ENCODE peak calls at places on chromosome 3, in ten cellular contexts. T is endothelial cell of umbilical vein; V is fibroblast of lung; H is SJSA1; Q is CD4-positive, alpha-beta memory T cell; P is GM12878; C is tibial artery; K is MM.1S; S is HepG2; E is CD8-positive, alpha-beta T cell. D is an unnamed sample.

GRCh38 chr3:61978460-61979419 is 394.6 kb downstream of the FEZF2 start:
- DNase-seq in T (peak; percentile 42), V (no peak), H (no peak), Q (no peak), P (no peak), C (no peak), K (no peak), S (no peak), E (no peak), D (no peak)

GRCh38 chr3:178585439-178585838 is 49.2 kb downstream of the KCNMB2 start:
- DNase-seq in T (no peak), V (no peak), H (no peak), Q (no peak), P (no peak), C (no peak), K (peak; percentile 7), S (no peak), E (no peak), D (no peak)

GRCh38 chr3:38235466-38235865 is 30.1 kb upstream of the SLC22A13 start:
- DNase-seq in T (peak; percentile 7), V (no peak), H (no peak), Q (no peak), P (no peak), C (no peak), K (no peak), S (no peak), E (no peak), D (no peak)

GRCh38 chr3:72248389-72248761 is 463.4 kb upstream of the PROK2 start:
- DNase-seq in T (no peak), V (no peak), H (no peak), Q (no peak), P (no peak), C (no peak), K (no peak), S (no peak), E (no peak), D (no peak)

GRCh38 chr3:168620854-168621253 is 525.1 kb upstream of the GOLIM4 start:
- DNase-seq in T (peak; percentile 13), V (peak; percentile 6), H (no peak), Q (no peak), P (no peak), C (no peak), K (peak; percentile 46), S (peak; percentile 41), E (no peak), D (peak; percentile 19)

GRCh38 chr3:172138031-172138538 is 98.7 kb downstream of the FNDC3B start:
- DNase-seq in T (no peak), V (peak; percentile 72), H (no peak), Q (no peak), P (no peak), C (no peak), K (no peak), S (no peak), E (no peak), D (no peak)

GRCh38 chr3:169268942-169269460 is 394.5 kb downstream of the MECOM start:
- DNase-seq in T (no peak), V (no peak), H (no peak), Q (no peak), P (no peak), C (no peak), K (no peak), S (no peak), E (no peak), D (no peak)

GRCh38 chr3:188097786-188098185 is 56.2 kb upstream of the LPP start:
- DNase-seq in T (no peak), V (no peak), H (no peak), Q (no peak), P (no peak), C (no peak), K (no peak), S (no peak), E (no peak), D (no peak)

GRCh38 chr3:13010770-13011169 is 62.5 kb downstream of the IQSEC1 start:
- DNase-seq in T (no peak), V (no peak), H (no peak), Q (no peak), P (no peak), C (no peak), K (no peak), S (no peak), E (no peak), D (no peak)

GRCh38 chr3:13013151-13013561 is 60.1 kb downstream of the IQSEC1 start:
- DNase-seq in T (no peak), V (no peak), H (no peak), Q (no peak), P (no peak), C (peak; percentile 40), K (peak; percentile 12), S (no peak), E (no peak), D (no peak)

GRCh38 chr3:13009946-13010315 is 63.3 kb downstream of the IQSEC1 start:
- DNase-seq in T (no peak), V (no peak), H (no peak), Q (no peak), P (no peak), C (no peak), K (peak; percentile 23), S (no peak), E (no peak), D (no peak)

GRCh38 chr3:13012228-13012691 is 61.0 kb downstream of the IQSEC1 start:
- DNase-seq in T (no peak), V (no peak), H (no peak), Q (peak; percentile 49), P (peak; percentile 84), C (peak; percentile 87), K (peak; percentile 81), S (no peak), E (no peak), D (no peak)

DNA sequence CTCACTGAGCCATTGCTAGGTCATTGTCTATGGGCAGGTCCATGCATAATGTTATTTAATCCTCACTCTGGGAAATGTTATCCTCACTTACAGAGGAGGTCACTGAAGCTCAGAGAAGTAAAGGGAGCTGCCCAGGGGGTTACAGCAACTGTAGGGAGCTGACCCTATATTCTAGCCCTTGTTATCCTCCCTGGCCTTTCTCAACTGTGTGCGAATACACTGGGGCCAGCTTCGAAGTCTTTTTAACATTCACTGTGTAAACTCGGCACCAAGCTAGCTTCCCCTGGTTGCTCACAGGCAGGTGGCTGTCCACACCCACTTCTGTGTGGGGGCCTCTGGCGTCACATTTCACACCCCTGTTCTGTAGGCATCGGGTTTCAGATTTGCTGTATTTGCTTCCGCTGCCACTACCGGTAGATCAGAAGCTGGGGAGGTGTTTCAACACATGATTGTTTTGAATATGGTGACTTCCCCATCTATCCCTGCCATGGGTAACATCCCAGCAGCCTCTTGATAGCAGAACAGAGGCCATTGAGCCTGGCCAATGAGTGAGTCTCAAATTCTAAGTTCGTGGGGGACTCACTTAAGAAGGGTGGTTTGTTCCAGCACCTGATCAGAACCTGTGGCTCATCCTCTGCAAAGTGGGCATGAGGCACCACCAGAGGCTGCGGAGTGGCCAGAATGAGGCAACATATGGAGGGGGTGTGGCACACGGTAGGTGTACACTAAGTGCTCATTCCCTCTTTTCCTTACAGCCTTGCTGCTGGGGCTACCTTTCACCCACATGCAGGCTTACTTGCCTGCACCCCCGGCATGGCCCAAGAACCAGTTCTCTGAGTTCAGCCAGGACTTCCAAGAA is 61.6 kb downstream of the IQSEC1 start:
- DNase-seq in T (no peak), V (no peak), H (no peak), Q (peak; percentile 88), P (peak; percentile 92), C (no peak), K (peak; percentile 96), S (peak; percentile 32), E (peak; percentile 72), D (no peak)
- H3K27ac ChIP-seq in T (no peak overlapping the region), V (no peak overlapping the region), H (no peak overlapping the region), Q (peak overlapping the region; percentile 99), P (peak overlapping the region; percentile 99), C (no peak overlapping the region), K (peak overlapping the region; percentile 94), S (no peak overlapping the region), E (peak overlapping the region; percentile 74), D (peak overlapping the region; percentile 21)

DNA sequence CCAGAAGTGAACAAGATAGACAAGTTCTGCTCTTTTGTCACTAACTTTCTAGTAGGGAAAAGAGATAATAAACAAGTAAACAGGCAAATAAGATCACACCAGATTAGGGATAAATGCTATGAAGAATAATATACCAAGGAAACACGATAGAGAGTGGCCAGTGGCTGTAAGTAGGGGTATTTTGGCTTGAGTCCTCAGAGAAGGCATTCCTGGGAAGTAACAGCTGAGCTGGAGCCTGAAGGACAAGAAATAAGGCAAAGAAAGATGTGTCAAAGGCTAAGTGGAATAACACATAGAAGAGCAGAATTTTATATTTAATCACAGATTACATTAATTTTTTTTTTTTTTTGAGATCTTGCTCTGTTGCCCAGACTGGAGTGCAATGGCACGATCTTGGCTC is 366.2 kb downstream of the ZIC1 start:
- DNase-seq in T (no peak), V (no peak), H (no peak), Q (no peak), P (no peak), C (no peak), K (no peak), S (no peak), E (no peak), D (no peak)
- H3K27ac ChIP-seq in T (no peak overlapping the region), V (no peak overlapping the region), H (no peak overlapping the region), Q (no peak overlapping the region), P (no peak overlapping the region), C (no peak overlapping the region), K (no peak overlapping the region), S (no peak overlapping the region), E (no peak overlapping the region), D (no peak overlapping the region)

DNA sequence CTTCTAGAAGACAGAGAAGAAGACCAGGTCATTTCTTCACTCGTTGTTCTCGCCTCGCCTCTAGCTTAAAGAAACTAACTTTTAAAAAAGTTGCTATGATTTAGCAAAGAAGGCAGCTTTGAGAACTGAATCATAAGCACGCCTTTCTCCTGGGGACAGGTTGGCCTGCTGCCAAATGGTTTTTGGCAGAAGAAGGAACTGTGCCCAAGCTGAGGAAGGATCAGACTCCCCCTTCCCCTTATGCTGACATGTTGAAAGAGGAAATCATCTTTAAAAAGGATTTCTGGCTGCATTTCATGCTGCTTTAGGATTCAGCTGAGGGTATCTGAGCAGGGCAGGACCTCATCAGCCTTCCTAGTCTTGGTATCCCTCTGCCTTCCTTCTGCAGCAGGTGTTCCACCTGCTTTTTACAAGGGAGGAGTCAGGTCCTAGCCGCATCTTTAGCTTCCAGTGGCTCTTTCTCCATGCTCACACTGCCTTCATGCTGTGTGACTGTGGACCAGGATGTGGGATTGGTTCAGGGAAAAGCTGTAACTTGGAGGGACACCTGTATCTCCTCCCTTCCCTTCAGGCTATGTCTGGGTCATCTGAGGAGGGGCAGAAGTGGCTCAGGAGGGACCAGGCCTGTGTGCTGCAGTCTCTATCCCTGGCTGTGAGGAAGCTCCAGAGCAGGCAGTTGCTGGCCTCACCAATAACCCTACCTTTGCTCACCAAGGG is 34.1 kb upstream of the HACD2 start:
- DNase-seq in T (peak; percentile 48), V (peak; percentile 74), H (no peak), Q (no peak), P (no peak), C (peak; percentile 95), K (no peak), S (no peak), E (no peak), D (peak; percentile 73)
- H3K27ac ChIP-seq in T (no peak overlapping the region), V (peak overlapping the region; percentile 6), H (no peak overlapping the region), Q (no peak overlapping the region), P (no peak overlapping the region), C (peak overlapping the region; percentile 80), K (no peak overlapping the region), S (no peak overlapping the region), E (no peak overlapping the region), D (peak overlapping the region; percentile 96)

GRCh38 chr3:112744068-112744467 is 102.6 kb downstream of the CD200R1L start:
- DNase-seq in T (no peak), V (no peak), H (no peak), Q (no peak), P (no peak), C (no peak), K (no peak), S (no peak), E (no peak), D (no peak)

GRCh38 chr3:112745567-112746248 is 101.0 kb downstream of the CD200R1L start:
- DNase-seq in T (no peak), V (no peak), H (no peak), Q (no peak), P (no peak), C (no peak), K (no peak), S (no peak), E (no peak), D (no peak)

GRCh38 chr3:112744825-112745566 is 101.7 kb downstream of the CD200R1L start:
- DNase-seq in T (no peak), V (no peak), H (no peak), Q (no peak), P (no peak), C (no peak), K (peak; percentile 77), S (no peak), E (no peak), D (no peak)

GRCh38 chr3:112747624-112748023 is 99.0 kb downstream of the CD200R1L start:
- DNase-seq in T (no peak), V (peak; percentile 46), H (no peak), Q (no peak), P (no peak), C (no peak), K (no peak), S (no peak), E (no peak), D (no peak)

GRCh38 chr3:112746675-112747276 is 99.9 kb downstream of the CD200R1L start:
- DNase-seq in T (no peak), V (peak; percentile 92), H (no peak), Q (no peak), P (no peak), C (no peak), K (no peak), S (no peak), E (no peak), D (no peak)
- H3K27ac ChIP-seq in T (no peak overlapping the region), V (no peak overlapping the region), H (no peak overlapping the region), Q (no peak overlapping the region), P (no peak overlapping the region), C (no peak overlapping the region), K (no peak overlapping the region), S (no peak overlapping the region), E (no peak overlapping the region), D (no peak overlapping the region)